ENCODE peak calls at places on chromosomes 4 and X, in eight cellular contexts. I, D, U, C, H, O, B and N are unnamed samples.

GRCh38 chrX:126456136-126456535 is 96.5 kb downstream of the DCAF12L1 start:
- DNase-seq in I (no peak), D (no peak), U (no peak), C (no peak), H (no peak), O (no peak), B (no peak), N (no peak)

GRCh38 chr4:97987019-97987648 is 156.1 kb downstream of the STPG2 start:
- DNase-seq in I (no peak), D (peak), U (peak), C (peak), H (peak), O (peak), B (no peak), N (no peak)

GRCh38 chr4:6991771-6992557 is 51.2 kb upstream of the TADA2B start:
- DNase-seq in I (peak), D (peak), U (peak), C (peak), H (no peak), O (peak), B (no peak), N (no peak)

GRCh38 chr4:1055721-1056590 is 44.5 kb downstream of the FGFRL1 start:
- DNase-seq in I (peak), D (peak), U (peak), C (no peak), H (no peak), O (no peak), B (peak), N (peak)

GRCh38 chrX:123493857-123494256 is 239.0 kb downstream of the THOC2 start:
- DNase-seq in I (no peak), D (no peak), U (no peak), C (no peak), H (no peak), O (no peak), B (no peak), N (no peak)

GRCh38 chr4:1819284-1819683 is 26.2 kb downstream of the FGFR3 start:
- DNase-seq in I (no peak), D (no peak), U (no peak), C (no peak), H (no peak), O (no peak), B (no peak), N (no peak)

GRCh38 chr4:182083681-182084410 is 159.4 kb upstream of the TENM3 start:
- DNase-seq in I (no peak), D (no peak), U (no peak), C (no peak), H (no peak), O (no peak), B (no peak), N (no peak)

GRCh38 chrX:115367455-115367854 is 77.9 kb downstream of the LUZP4 start:
- DNase-seq in I (no peak), D (peak), U (peak), C (no peak), H (no peak), O (no peak), B (no peak), N (no peak)

GRCh38 chr4:15936495-15936894 is 2.0 kb downstream of the FGFBP1 start:
- DNase-seq in I (no peak), D (no peak), U (no peak), C (no peak), H (no peak), O (no peak), B (no peak), N (no peak)